ENCODE peak calls at places on chromosome 12, in ten cellular contexts. M, G, J, K, V, P, Y, I, R and X are unnamed samples.

GRCh38 chr12:131736807-131737484 is 26.1 kb downstream of the SFSWAP start:
- DNase-seq in M (no peak), G (peak; percentile 70), J (no peak), K (peak; percentile 8), V (no peak), P (no peak), Y (peak; percentile 81), I (no peak), R (no peak), X (no peak)

GRCh38 chr12:75816892-75817291 is 214.7 kb downstream of the PHLDA1 start:
- DNase-seq in M (no peak), G (peak; percentile 79), J (no peak), K (peak; percentile 59), V (no peak), P (no peak), Y (peak; percentile 19), I (no peak), R (no peak), X (no peak)

GRCh38 chr12:105451211-105451610 is 120.7 kb downstream of the C12orf75 start:
- DNase-seq in M (no peak), G (peak; percentile 82), J (no peak), K (no peak), V (no peak), P (no peak), Y (no peak), I (no peak), R (no peak), X (no peak)

GRCh38 chr12:122888232-122888752 is 7.6 kb downstream of the VPS37B start:
- DNase-seq in M (peak; percentile 27), G (peak; percentile 69), J (no peak), K (peak; percentile 82), V (no peak), P (no peak), Y (peak; percentile 74), I (no peak), R (no peak), X (peak; percentile 46)

GRCh38 chr12:74689071-74689655 is 151.5 kb downstream of the ATXN7L3B start:
- DNase-seq in M (no peak), G (peak; percentile 69), J (peak; percentile 4), K (peak; percentile 72), V (no peak), P (no peak), Y (peak; percentile 7), I (no peak), R (no peak), X (peak; percentile 10)

GRCh38 chr12:52590021-52590420 is 11.2 kb downstream of the KRT72 start:
- DNase-seq in M (no peak), G (no peak), J (no peak), K (no peak), V (no peak), P (no peak), Y (no peak), I (no peak), R (peak; percentile 43), X (no peak)

GRCh38 chr12:83864064-83864463 is 1048.5 kb downstream of the SLC6A15 start:
- DNase-seq in M (no peak), G (no peak), J (no peak), K (no peak), V (no peak), P (no peak), Y (no peak), I (no peak), R (no peak), X (no peak)

GRCh38 chr12:125922328-125922727 is 857.1 kb downstream of the AACS start:
- DNase-seq in M (no peak), G (no peak), J (no peak), K (no peak), V (no peak), P (no peak), Y (no peak), I (no peak), R (no peak), X (no peak)

GRCh38 chr12:116591608-116592115 is 32.5 kb downstream of the MAP1LC3B2 start:
- DNase-seq in M (no peak), G (peak; percentile 76), J (no peak), K (peak; percentile 46), V (no peak), P (no peak), Y (no peak), I (no peak), R (no peak), X (no peak)

GRCh38 chr12:1845427-1845826 is 25.1 kb downstream of the LRTM2 start:
- DNase-seq in M (no peak), G (no peak), J (no peak), K (no peak), V (no peak), P (no peak), Y (no peak), I (no peak), R (peak; percentile 50), X (no peak)

GRCh38 chr12:62787606-62788005 is 147.3 kb downstream of the PPM1H start:
- DNase-seq in M (no peak), G (no peak), J (no peak), K (peak; percentile 33), V (no peak), P (no peak), Y (no peak), I (no peak), R (no peak), X (no peak)

GRCh38 chr12:118059645-118060275 is 1.2 kb downstream of the WSB2 start:
- DNase-seq in M (no peak), G (peak; percentile 22), J (no peak), K (no peak), V (no peak), P (no peak), Y (no peak), I (no peak), R (no peak), X (peak; percentile 21)

GRCh38 chr12:21614510-21614909 is 9.9 kb upstream of the GYS2 start:
- DNase-seq in M (no peak), G (no peak), J (no peak), K (no peak), V (no peak), P (no peak), Y (no peak), I (no peak), R (no peak), X (no peak)

GRCh38 chr12:80186727-80187217 is 87.4 kb downstream of the OTOGL start:
- DNase-seq in M (no peak), G (peak; percentile 97), J (peak; percentile 56), K (peak; percentile 97), V (no peak), P (no peak), Y (peak; percentile 52), I (no peak), R (peak; percentile 82), X (peak; percentile 60)

GRCh38 chr12:75591628-75592027 is 80.2 kb upstream of the KRR1 start:
- DNase-seq in M (no peak), G (peak; percentile 34), J (no peak), K (peak; percentile 36), V (no peak), P (no peak), Y (no peak), I (no peak), R (no peak), X (no peak)

DNA sequence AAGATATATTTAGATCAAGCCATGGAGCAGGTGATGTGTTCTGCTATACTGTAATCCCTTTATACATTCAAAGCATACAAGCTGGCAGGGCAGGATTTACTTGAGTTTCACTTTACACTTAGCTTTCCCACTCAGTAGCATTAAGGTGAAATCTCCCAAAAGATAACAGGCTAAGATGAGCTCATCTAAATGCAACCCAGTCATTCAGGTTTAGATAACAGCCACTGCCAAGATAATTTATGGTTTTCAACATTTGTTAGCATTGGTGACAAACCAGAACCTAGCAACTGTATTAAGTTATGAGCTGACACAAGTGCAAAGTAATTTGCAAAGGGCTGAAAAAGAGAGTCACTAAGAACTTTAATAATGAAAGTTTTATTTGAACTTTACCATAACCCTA is 925.1 kb upstream of the ATXN7L3B start:
- DNase-seq in M (no peak), G (no peak), J (no peak), K (no peak), V (no peak), P (no peak), Y (no peak), I (no peak), R (no peak), X (no peak)
- H3K9me3 ChIP-seq in M (no peaks in the 10 kb centered on the region), G (no peaks in the 10 kb centered on the region), J (no peaks in the 10 kb centered on the region), K (no peaks in the 10 kb centered on the region), V (no peaks in the 10 kb centered on the region), P (no peaks in the 10 kb centered on the region), Y (no peaks in the 10 kb centered on the region), I (peaks cover 16% of the 10 kb centered on the region), R (no peaks in the 10 kb centered on the region), X (no peaks in the 10 kb centered on the region)

DNA sequence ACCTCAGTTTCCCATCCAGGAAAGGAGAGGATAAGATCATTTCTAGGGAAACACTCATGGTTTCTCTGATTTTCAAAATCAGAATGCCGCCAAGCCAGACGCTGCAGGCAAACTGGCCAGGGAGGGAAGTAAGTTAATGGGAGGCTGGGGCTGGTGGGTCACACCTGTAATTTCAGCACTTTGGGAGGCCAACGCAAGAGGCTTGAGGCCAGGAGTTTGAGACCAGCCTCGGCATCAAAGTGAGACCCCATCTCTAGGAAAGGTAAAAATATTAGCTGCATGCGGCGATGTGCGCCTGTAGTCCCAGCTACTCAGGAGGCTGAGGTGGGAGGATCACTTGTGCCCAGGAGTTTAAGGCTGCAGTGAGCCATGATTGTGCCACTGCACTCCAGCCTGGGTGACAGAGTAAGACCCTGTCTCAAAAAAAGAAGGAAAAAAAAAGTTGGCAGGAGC is 587 bp downstream of the SELPLG start:
- DNase-seq in M (no peak), G (no peak), J (no peak), K (no peak), V (no peak), P (no peak), Y (no peak), I (no peak), R (peak; percentile 28), X (no peak)
- H3K4me1 ChIP-seq in M (peaks cover 72% of the 10 kb centered on the region), G (peaks cover 33% of the 10 kb centered on the region), J (peaks cover 59% of the 10 kb centered on the region), K (peaks cover 32% of the 10 kb centered on the region), V (peaks cover 18% of the 10 kb centered on the region), P (peaks cover 29% of the 10 kb centered on the region), Y (peaks cover 41% of the 10 kb centered on the region), I (peaks cover 6% of the 10 kb centered on the region), R (no peaks in the 10 kb centered on the region), X (peaks cover 17% of the 10 kb centered on the region)

GRCh38 chr12:14408208-14408607 is 42.7 kb downstream of the ATF7IP start:
- DNase-seq in M (no peak), G (peak; percentile 50), J (no peak), K (peak; percentile 53), V (no peak), P (no peak), Y (no peak), I (no peak), R (no peak), X (no peak)
- H3K9me3 ChIP-seq in M (no peaks in the 10 kb centered on the region), G (no peaks in the 10 kb centered on the region), J (peaks cover 2% of the 10 kb centered on the region), K (no peaks in the 10 kb centered on the region), V (no peaks in the 10 kb centered on the region), P (no peaks in the 10 kb centered on the region), Y (peaks cover 13% of the 10 kb centered on the region), I (no peaks in the 10 kb centered on the region), R (no peaks in the 10 kb centered on the region), X (no peaks in the 10 kb centered on the region)

DNA sequence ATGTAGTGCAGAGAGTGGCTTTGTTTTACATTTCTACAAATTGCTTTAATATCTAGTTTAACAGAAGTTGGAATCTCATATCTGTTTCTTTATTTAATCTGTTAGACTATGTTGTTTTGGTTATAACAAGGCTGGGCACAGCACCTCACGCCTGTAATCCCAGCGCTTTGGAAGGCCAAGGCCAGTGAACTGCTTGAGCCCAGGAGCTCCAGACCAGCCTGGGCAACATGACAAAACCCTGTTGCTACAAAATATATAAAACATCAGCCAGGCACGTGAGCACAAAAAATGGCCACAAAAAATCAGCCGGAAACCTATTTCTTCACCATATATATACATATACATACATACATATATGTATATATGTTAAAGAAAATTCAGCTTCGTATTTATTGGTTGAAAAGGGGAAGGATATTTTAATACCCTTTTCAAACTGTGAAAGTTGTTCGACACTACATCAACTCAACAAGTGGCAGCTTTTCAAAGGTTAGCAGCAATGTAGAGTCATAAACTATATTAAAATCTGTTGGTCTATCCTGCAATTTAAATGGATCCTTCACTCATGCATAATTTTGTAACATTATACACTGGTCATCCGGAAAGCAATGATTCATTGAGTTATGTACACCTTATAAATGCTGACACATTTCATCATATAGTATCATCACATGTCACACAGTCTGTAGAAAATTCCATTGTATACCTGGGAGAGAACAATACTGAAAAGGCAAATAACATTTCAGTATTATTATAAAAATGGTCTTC is 7.1 kb downstream of the NR2C1 start:
- DNase-seq in M (no peak), G (no peak), J (no peak), K (no peak), V (no peak), P (no peak), Y (no peak), I (no peak), R (no peak), X (no peak)
- H3K4me1 ChIP-seq in M (no peaks in the 10 kb centered on the region), G (no peaks in the 10 kb centered on the region), J (no peaks in the 10 kb centered on the region), K (no peaks in the 10 kb centered on the region), V (no peaks in the 10 kb centered on the region), P (no peaks in the 10 kb centered on the region), Y (no peaks in the 10 kb centered on the region), I (no peaks in the 10 kb centered on the region), R (no peaks in the 10 kb centered on the region), X (no peaks in the 10 kb centered on the region)